ENCODE peak calls at places on chromosomes 16 and 17, in five cellular contexts. L is A549, D is NT2/D1, S is choroid plexus epithelial cell, M is fibroblast of mammary gland. Z is an unnamed sample.
A peak's percentile ranks its signal among the peaks of the same experiment; 100 is the strongest.

GRCh38 chr16:9258423-9259051 is 167.1 kb downstream of the HAPSTR1 start:
- DNase-seq in S (peak; percentile 4), D (peak; percentile 64), L (peak; percentile 54), M (peak; percentile 19), Z (peak; percentile 4)

GRCh38 chr17:16486373-16487250 is 5.4 kb downstream of the LRRC75A start:
- DNase-seq in M (peak; percentile 60), D (no peak), S (peak; percentile 53), L (no peak), Z (peak; percentile 81)

GRCh38 chr17:78040561-78041400 is 82.3 kb downstream of the TNRC6C start:
- DNase-seq in D (no peak), L (peak; percentile 66), S (no peak), M (peak; percentile 37), Z (peak; percentile 59)

GRCh38 chr17:3766783-3767182 is 34.2 kb downstream of the ITGAE start:
- DNase-seq in D (no peak), L (no peak), M (no peak), S (no peak), Z (no peak)

GRCh38 chr17:19753049-19753444 is 4.9 kb upstream of the ALDH3A1 start:
- DNase-seq in S (peak; percentile 51), M (peak; percentile 66), D (no peak), L (peak; percentile 98), Z (peak; percentile 80)

GRCh38 chr16:85246473-85246872 is 134.2 kb upstream of the CIBAR2 start:
- DNase-seq in S (no peak), L (no peak), D (no peak), M (no peak), Z (no peak)

GRCh38 chr16:55035037-55035436 is 104.4 kb downstream of the IRX5 start:
- DNase-seq in L (peak; percentile 39), S (no peak), D (peak; percentile 43), M (peak; percentile 5), Z (no peak)

GRCh38 chr16:73031155-73031866 is 16.6 kb downstream of the ZFHX3 start:
- DNase-seq in L (no peak), D (no peak), S (no peak), M (no peak), Z (no peak)

GRCh38 chr17:69466905-69467630 is 52.6 kb downstream of the MAP2K6 start:
- DNase-seq in M (peak; percentile 20), L (no peak), S (peak; percentile 87), D (peak; percentile 40), Z (peak; percentile 72)

GRCh38 chr17:20116683-20117309 is 107.6 kb downstream of the SPECC1 start:
- DNase-seq in S (peak; percentile 66), M (peak; percentile 54), D (no peak), L (peak; percentile 55), Z (peak; percentile 39)

GRCh38 chr17:21376585-21376834 is 353 bp downstream of the KCNJ12 start:
- DNase-seq in D (no peak), S (no peak), L (no peak), M (no peak), Z (no peak)

GRCh38 chr16:86538196-86538780 is 16.7 kb downstream of the MTHFSD start:
- DNase-seq in M (no peak), L (no peak), S (no peak), D (no peak), Z (no peak)

GRCh38 chr16:28873543-28874201 is 4.6 kb upstream of the ATP2A1 start:
- DNase-seq in L (peak; percentile 73), D (no peak), S (no peak), M (peak; percentile 7), Z (no peak)

GRCh38 chr16:12611006-12611477 is 192.6 kb downstream of the CPPED1 start:
- DNase-seq in L (no peak), S (no peak), D (no peak), M (no peak), Z (no peak)

GRCh38 chr17:29070795-29071194 is 27.9 kb downstream of the PIPOX start:
- DNase-seq in M (no peak), D (no peak), L (no peak), S (no peak), Z (no peak)

GRCh38 chr17:15323147-15323546 is 18.2 kb downstream of the TEKT3 start:
- DNase-seq in M (no peak), D (no peak), S (no peak), L (no peak), Z (no peak)
- H3K4me3 ChIP-seq in M (no peak overlapping the region), D (no peak overlapping the region), S (no peak overlapping the region), L (no peak overlapping the region), Z (no peak overlapping the region)

GRCh38 chr16:89485701-89486246 is 4.6 kb downstream of the ANKRD11 start:
- DNase-seq in L (no peak), S (no peak), D (no peak), M (no peak), Z (no peak)
- H3K4me3 ChIP-seq in L (no peak overlapping the region), S (no peak overlapping the region), D (no peak overlapping the region), M (no peak overlapping the region), Z (no peak overlapping the region)

DNA sequence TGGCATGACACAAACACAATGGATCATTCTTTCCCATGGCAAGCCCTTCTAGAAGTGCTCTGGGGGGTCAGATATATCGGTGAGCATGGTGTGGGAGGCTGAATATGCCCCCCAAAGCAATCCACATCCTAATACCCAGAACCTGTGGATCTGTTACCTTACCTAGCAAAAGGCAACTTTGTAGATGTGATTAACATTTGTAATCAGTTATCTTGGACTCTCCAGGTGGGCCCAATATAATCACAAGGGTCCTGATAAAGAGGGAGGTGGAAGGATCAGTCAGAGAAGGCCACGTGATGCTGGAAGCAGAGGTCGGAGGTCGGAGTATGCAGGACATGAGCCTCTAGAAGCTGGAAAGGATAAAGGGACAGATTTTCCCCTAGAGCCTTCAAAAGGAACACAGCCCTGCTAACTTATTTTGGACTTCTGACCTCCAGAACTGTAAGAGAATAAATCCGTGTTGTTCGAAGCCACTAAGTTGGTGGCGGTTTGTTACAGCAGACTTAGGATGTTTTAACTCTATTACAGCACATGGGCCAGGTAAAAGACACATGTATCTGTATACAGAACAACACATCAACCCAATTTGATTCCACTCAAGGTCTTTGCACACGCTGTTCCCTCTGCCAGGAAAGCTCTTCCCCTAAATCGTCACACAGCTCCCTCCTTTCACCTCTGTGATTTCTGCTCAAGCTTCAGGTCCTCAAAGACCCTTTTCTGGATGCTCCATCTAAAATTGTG is 115.3 kb downstream of the NOG start:
- DNase-seq in L (no peak), D (no peak), M (no peak), S (no peak), Z (no peak)
- H3K4me3 ChIP-seq in L (no peak overlapping the region), D (no peak overlapping the region), M (no peak overlapping the region), S (no peak overlapping the region), Z (no peak overlapping the region)

GRCh38 chr17:59152925-59153324 is 2.1 kb downstream of the SKA2 start:
- DNase-seq in L (no peak), M (no peak), S (no peak), D (no peak), Z (no peak)

GRCh38 chr17:59149051-59149450 is 5.9 kb downstream of the SKA2 start:
- DNase-seq in L (no peak), M (peak; percentile 80), D (no peak), S (no peak), Z (peak; percentile 14)

GRCh38 chr17:59151007-59151406 is 4.0 kb downstream of the SKA2 start:
- DNase-seq in S (no peak), M (no peak), L (no peak), D (no peak), Z (peak; percentile 15)

GRCh38 chr17:59149841-59150511 is 5.0 kb downstream of the SKA2 start:
- DNase-seq in S (no peak), M (peak; percentile 36), D (no peak), L (no peak), Z (no peak)

DNA sequence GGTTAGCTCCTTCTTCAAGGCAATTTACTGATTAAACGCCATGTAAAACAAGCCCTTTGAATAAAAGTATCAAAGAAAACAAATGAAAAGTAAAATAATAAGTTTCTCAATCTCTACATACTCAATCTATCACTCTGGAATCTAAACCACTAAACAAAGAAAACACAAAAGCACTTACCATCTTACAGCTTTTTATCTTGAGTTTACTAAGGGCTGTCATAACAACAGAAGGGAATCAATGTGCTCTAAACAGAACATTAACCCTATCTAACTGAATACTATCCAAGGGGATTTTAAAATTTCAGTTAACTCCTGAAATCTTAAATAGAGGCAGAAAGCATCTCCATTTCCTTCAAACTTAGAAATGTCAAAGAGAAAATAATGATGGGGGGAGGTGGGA is 3.4 kb downstream of the SKA2 start:
- DNase-seq in M (no peak), L (no peak), S (peak; percentile 49), D (no peak), Z (peak; percentile 20)
- H3K4me3 ChIP-seq in M (no peak overlapping the region), L (no peak overlapping the region), S (no peak overlapping the region), D (no peak overlapping the region), Z (peak overlapping the region; percentile 9)

GRCh38 chr17:40534431-40535189 is 30.7 kb downstream of the CCR7 start:
- DNase-seq in D (no peak), M (peak; percentile 40), S (peak; percentile 61), L (no peak), Z (no peak)

GRCh38 chr17:40535438-40535837 is 29.8 kb downstream of the CCR7 start:
- DNase-seq in D (no peak), L (no peak), M (no peak), S (no peak), Z (no peak)

GRCh38 chr17:40535924-40536717 is 29.2 kb downstream of the CCR7 start:
- DNase-seq in S (no peak), M (no peak), D (no peak), L (no peak), Z (no peak)

GRCh38 chr17:40532520-40533253 is 31.3 kb upstream of the TNS4 start:
- DNase-seq in D (no peak), S (no peak), L (no peak), M (peak; percentile 34), Z (no peak)

GRCh38 chr17:40533896-40534295 is 31.4 kb downstream of the CCR7 start:
- DNase-seq in M (peak; percentile 44), S (no peak), L (no peak), D (no peak), Z (no peak)
- H3K4me3 ChIP-seq in M (no peak overlapping the region), S (no peak overlapping the region), L (no peak overlapping the region), D (no peak overlapping the region), Z (no peak overlapping the region)

GRCh38 chr17:36808181-36808661 is 129.1 kb upstream of the LHX1 start:
- DNase-seq in M (no peak), L (no peak), S (peak; percentile 13), D (no peak), Z (no peak)
- H3K4me3 ChIP-seq in M (no peak overlapping the region), L (peak overlapping the region; percentile 27), S (no peak overlapping the region), D (peak overlapping the region; percentile 51), Z (no peak overlapping the region)

DNA sequence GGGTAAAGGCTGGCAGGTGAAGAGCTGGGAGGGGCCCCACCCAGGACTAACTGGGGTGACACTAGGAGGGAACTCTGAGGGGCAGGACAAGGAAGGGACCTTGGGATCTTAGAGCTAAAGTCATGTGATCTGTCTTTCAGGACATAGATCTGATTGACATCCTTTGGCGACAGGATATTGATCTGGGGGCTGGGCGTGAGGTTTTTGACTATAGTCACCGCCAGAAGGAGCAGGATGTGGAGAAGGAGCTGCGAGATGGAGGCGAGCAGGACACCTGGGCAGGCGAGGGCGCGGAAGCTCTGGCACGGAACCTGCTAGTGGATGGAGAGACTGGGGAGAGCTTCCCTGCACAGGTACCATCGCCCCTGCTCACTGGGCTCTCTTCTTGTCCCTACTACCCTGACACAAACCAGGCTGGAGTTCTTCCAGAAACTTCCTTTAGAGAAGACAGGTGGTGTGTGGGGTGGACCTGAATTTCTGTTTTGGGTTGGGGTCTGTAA is 8.1 kb downstream of the NFE2L1 start:
- DNase-seq in L (no peak), D (no peak), M (no peak), S (no peak), Z (no peak)
- H3K4me3 ChIP-seq in L (no peak overlapping the region), D (peak overlapping the region; percentile 67), M (no peak overlapping the region), S (peak overlapping the region; percentile 81), Z (no peak overlapping the region)

GRCh38 chr17:82781894-82782274 is 30.0 kb downstream of the TBCD start:
- DNase-seq in D (peak; percentile 36), M (peak; percentile 71), S (peak; percentile 86), L (peak; percentile 99), Z (peak; percentile 79)
- H3K4me3 ChIP-seq in D (no peak overlapping the region), M (no peak overlapping the region), S (no peak overlapping the region), L (no peak overlapping the region), Z (no peak overlapping the region)

GRCh38 chr17:9003355-9004131 is 17.8 kb upstream of the NTN1 start:
- DNase-seq in D (no peak), M (no peak), L (no peak), S (no peak), Z (no peak)
- H3K4me3 ChIP-seq in D (peak overlapping the region; percentile 36), M (no peak overlapping the region), L (peak overlapping the region; percentile 50), S (no peak overlapping the region), Z (no peak overlapping the region)